ENCODE peak calls at places on chromosomes 3 and 15, in nine cellular contexts. W, Y, F, B, X, M, L, G and N are unnamed samples.

GRCh38 chr15:35697549-35698299 is 151.8 kb upstream of the DPH6 start:
- DNase-seq in M (peak), B (peak), X (no peak), L (peak), W (peak), G (no peak), F (no peak), Y (no peak), N (peak)

GRCh38 chr3:69784854-69785523 is 45.7 kb downstream of the MITF start:
- DNase-seq in G (no peak), F (no peak), M (no peak), X (no peak), L (no peak), Y (no peak), B (peak), W (peak), N (peak)

GRCh38 chr15:82539690-82540054 is 585 bp downstream of the RPS17 start:
- DNase-seq in M (no peak), G (no peak), W (no peak), B (no peak), Y (no peak), F (no peak), X (no peak), L (no peak), N (no peak)

GRCh38 chr3:185789891-185790830 is 34.7 kb downstream of the IGF2BP2 start:
- DNase-seq in L (no peak), B (no peak), M (no peak), G (no peak), F (no peak), W (no peak), Y (no peak), X (no peak), N (no peak)

GRCh38 chr3:10292505-10293419 is at the start of gene GHRL:
- DNase-seq in M (no peak), Y (no peak), F (no peak), W (no peak), X (no peak), B (no peak), G (no peak), L (no peak), N (no peak)

GRCh38 chr15:41559489-41560177 is 621 bp downstream of the TYRO3 start:
- DNase-seq in F (no peak), X (no peak), G (no peak), M (peak), Y (no peak), W (no peak), L (no peak), B (no peak), N (peak)

GRCh38 chr15:68818088-68818670 is 2.5 kb downstream of the ANP32A start:
- DNase-seq in L (peak), F (peak), G (peak), Y (peak), X (peak), M (peak), B (peak), W (peak), N (peak)

GRCh38 chr15:80121546-80121945 is 31.3 kb upstream of the FAH start:
- DNase-seq in L (peak), G (no peak), Y (no peak), B (peak), W (peak), X (no peak), F (no peak), M (no peak), N (no peak)

GRCh38 chr3:33115024-33115768 is 1.4 kb downstream of the CRTAP start:
- DNase-seq in F (no peak), X (no peak), B (peak), M (peak), L (no peak), G (no peak), Y (no peak), W (peak), N (peak)

GRCh38 chr15:68409736-68410370 is 22.1 kb downstream of the ITGA11 start:
- DNase-seq in M (no peak), W (no peak), Y (no peak), B (no peak), F (no peak), G (no peak), L (no peak), X (no peak), N (no peak)

GRCh38 chr15:100690032-100690785 is 87.8 kb downstream of the ASB7 start:
- DNase-seq in B (no peak), G (no peak), L (no peak), X (no peak), Y (no peak), M (no peak), W (no peak), F (no peak), N (no peak)

GRCh38 chr3:72336821-72337479 is 511.3 kb downstream of the SHQ1 start:
- DNase-seq in M (peak), F (no peak), X (no peak), W (peak), L (peak), Y (no peak), B (no peak), G (peak), N (peak)

GRCh38 chr3:50222169-50222528 is 13.9 kb upstream of the GNAI2 start:
- DNase-seq in M (no peak), B (no peak), X (no peak), W (no peak), L (no peak), F (no peak), G (no peak), Y (no peak), N (no peak)